ENCODE peak calls at places on chromosome 16, in ten cellular contexts. One of them, this sample, is unnamed.

GRCh38 chr16:90018297-90019200 is 707 bp downstream of the DBNDD1 start:
- DNase-seq in coronary artery: no peak
- DNase-seq in AG04450: no peak
- DNase-seq in IMR-90: no peak
- DNase-seq in heart left ventricle: no peak
- DNase-seq in right atrium auricular region: no peak
- DNase-seq in ascending aorta: no peak
- DNase-seq in A549: peak
- DNase-seq in A673: peak
- DNase-seq in neural progenitor cell: peak
- DNase-seq in this sample: no peak

GRCh38 chr16:8874388-8874787 is 5.6 kb upstream of the CARHSP1 start:
- DNase-seq in coronary artery: no peak
- DNase-seq in AG04450: no peak
- DNase-seq in IMR-90: no peak
- DNase-seq in heart left ventricle: no peak
- DNase-seq in right atrium auricular region: no peak
- DNase-seq in ascending aorta: no peak
- DNase-seq in A549: no peak
- DNase-seq in A673: no peak
- DNase-seq in neural progenitor cell: no peak
- DNase-seq in this sample: no peak

GRCh38 chr16:79895053-79895916 is 294.7 kb upstream of the MAF start:
- DNase-seq in coronary artery: no peak
- DNase-seq in AG04450: no peak
- DNase-seq in IMR-90: no peak
- DNase-seq in heart left ventricle: no peak
- DNase-seq in right atrium auricular region: no peak
- DNase-seq in ascending aorta: no peak
- DNase-seq in A549: no peak
- DNase-seq in A673: no peak
- DNase-seq in neural progenitor cell: no peak
- DNase-seq in this sample: no peak

GRCh38 chr16:795580-796229 is 4.8 kb downstream of the GNG13 start:
- DNase-seq in coronary artery: no peak
- DNase-seq in AG04450: no peak
- DNase-seq in IMR-90: no peak
- DNase-seq in heart left ventricle: no peak
- DNase-seq in right atrium auricular region: no peak
- DNase-seq in ascending aorta: no peak
- DNase-seq in A549: peak
- DNase-seq in A673: no peak
- DNase-seq in neural progenitor cell: no peak
- DNase-seq in this sample: peak

GRCh38 chr16:70381604-70382342 is 35.1 kb downstream of the DDX19A start:
- DNase-seq in coronary artery: no peak
- DNase-seq in AG04450: no peak
- DNase-seq in IMR-90: no peak
- DNase-seq in heart left ventricle: no peak
- DNase-seq in right atrium auricular region: no peak
- DNase-seq in ascending aorta: no peak
- DNase-seq in A549: no peak
- DNase-seq in A673: no peak
- DNase-seq in neural progenitor cell: no peak
- DNase-seq in this sample: no peak

GRCh38 chr16:47079883-47080282 is 63.9 kb downstream of the NETO2 start:
- DNase-seq in coronary artery: no peak
- DNase-seq in AG04450: no peak
- DNase-seq in IMR-90: no peak
- DNase-seq in heart left ventricle: no peak
- DNase-seq in right atrium auricular region: no peak
- DNase-seq in ascending aorta: no peak
- DNase-seq in A549: no peak
- DNase-seq in A673: no peak
- DNase-seq in neural progenitor cell: peak
- DNase-seq in this sample: no peak

GRCh38 chr16:7513429-7513828 is 180.8 kb downstream of the RBFOX1 start:
- DNase-seq in coronary artery: no peak
- DNase-seq in AG04450: no peak
- DNase-seq in IMR-90: no peak
- DNase-seq in heart left ventricle: no peak
- DNase-seq in right atrium auricular region: no peak
- DNase-seq in ascending aorta: no peak
- DNase-seq in A549: peak
- DNase-seq in A673: peak
- DNase-seq in neural progenitor cell: no peak
- DNase-seq in this sample: no peak

GRCh38 chr16:65770752-65771151 is 595.7 kb upstream of the CDH5 start:
- DNase-seq in coronary artery: no peak
- DNase-seq in AG04450: no peak
- DNase-seq in IMR-90: no peak
- DNase-seq in heart left ventricle: no peak
- DNase-seq in right atrium auricular region: no peak
- DNase-seq in ascending aorta: no peak
- DNase-seq in A549: no peak
- DNase-seq in A673: no peak
- DNase-seq in neural progenitor cell: no peak
- DNase-seq in this sample: no peak

GRCh38 chr16:19505600-19506303 is 16.1 kb downstream of the GDE1 start:
- DNase-seq in coronary artery: no peak
- DNase-seq in AG04450: no peak
- DNase-seq in IMR-90: peak
- DNase-seq in heart left ventricle: no peak
- DNase-seq in right atrium auricular region: no peak
- DNase-seq in ascending aorta: no peak
- DNase-seq in A549: no peak
- DNase-seq in A673: no peak
- DNase-seq in neural progenitor cell: no peak
- DNase-seq in this sample: no peak

GRCh38 chr16:31508706-31509523 is 724 bp upstream of the RUSF1 start:
- DNase-seq in coronary artery: no peak
- DNase-seq in AG04450: no peak
- DNase-seq in IMR-90: peak
- DNase-seq in heart left ventricle: no peak
- DNase-seq in right atrium auricular region: no peak
- DNase-seq in ascending aorta: no peak
- DNase-seq in A549: peak
- DNase-seq in A673: peak
- DNase-seq in neural progenitor cell: no peak
- DNase-seq in this sample: no peak

GRCh38 chr16:85927326-85927725 is 28.4 kb downstream of the IRF8 start:
- DNase-seq in coronary artery: no peak
- DNase-seq in AG04450: no peak
- DNase-seq in IMR-90: no peak
- DNase-seq in heart left ventricle: no peak
- DNase-seq in right atrium auricular region: no peak
- DNase-seq in ascending aorta: no peak
- DNase-seq in A549: no peak
- DNase-seq in A673: no peak
- DNase-seq in neural progenitor cell: no peak
- DNase-seq in this sample: no peak

GRCh38 chr16:89764711-89765201 is 43.4 kb downstream of the ZNF276 start:
- DNase-seq in coronary artery: no peak
- DNase-seq in AG04450: no peak
- DNase-seq in IMR-90: no peak
- DNase-seq in heart left ventricle: peak
- DNase-seq in right atrium auricular region: peak
- DNase-seq in ascending aorta: peak
- DNase-seq in A549: no peak
- DNase-seq in A673: no peak
- DNase-seq in neural progenitor cell: no peak
- DNase-seq in this sample: no peak

GRCh38 chr16:20568404-20568803 is 7.8 kb downstream of the ACSM2B start:
- DNase-seq in coronary artery: no peak
- DNase-seq in AG04450: no peak
- DNase-seq in IMR-90: no peak
- DNase-seq in heart left ventricle: no peak
- DNase-seq in right atrium auricular region: no peak
- DNase-seq in ascending aorta: no peak
- DNase-seq in A549: no peak
- DNase-seq in A673: no peak
- DNase-seq in neural progenitor cell: no peak
- DNase-seq in this sample: no peak

GRCh38 chr16:4273858-4274291 is 1.1 kb upstream of the TFAP4 start:
- DNase-seq in coronary artery: no peak
- DNase-seq in AG04450: no peak
- DNase-seq in IMR-90: peak
- DNase-seq in heart left ventricle: peak
- DNase-seq in right atrium auricular region: peak
- DNase-seq in ascending aorta: peak
- DNase-seq in A549: peak
- DNase-seq in A673: peak
- DNase-seq in neural progenitor cell: peak
- DNase-seq in this sample: no peak

GRCh38 chr16:85998868-85999729 is 100.1 kb downstream of the IRF8 start:
- DNase-seq in coronary artery: peak
- DNase-seq in AG04450: no peak
- DNase-seq in IMR-90: no peak
- DNase-seq in heart left ventricle: no peak
- DNase-seq in right atrium auricular region: no peak
- DNase-seq in ascending aorta: peak
- DNase-seq in A549: no peak
- DNase-seq in A673: no peak
- DNase-seq in neural progenitor cell: no peak
- DNase-seq in this sample: no peak

GRCh38 chr16:50067290-50067853 is 1.6 kb downstream of the HEATR3 start:
- DNase-seq in coronary artery: no peak
- DNase-seq in AG04450: peak
- DNase-seq in IMR-90: peak
- DNase-seq in heart left ventricle: peak
- DNase-seq in right atrium auricular region: no peak
- DNase-seq in ascending aorta: no peak
- DNase-seq in A549: peak
- DNase-seq in A673: peak
- DNase-seq in neural progenitor cell: peak
- DNase-seq in this sample: no peak

GRCh38 chr16:5422047-5422446 is 324.5 kb upstream of the EEF2KMT start:
- DNase-seq in coronary artery: no peak
- DNase-seq in AG04450: no peak
- DNase-seq in IMR-90: no peak
- DNase-seq in heart left ventricle: no peak
- DNase-seq in right atrium auricular region: no peak
- DNase-seq in ascending aorta: no peak
- DNase-seq in A549: no peak
- DNase-seq in A673: no peak
- DNase-seq in neural progenitor cell: no peak
- DNase-seq in this sample: no peak

GRCh38 chr16:30956601-30957455 is 726 bp upstream of the SETD1A start:
- DNase-seq in coronary artery: peak
- DNase-seq in AG04450: no peak
- DNase-seq in IMR-90: peak
- DNase-seq in heart left ventricle: peak
- DNase-seq in right atrium auricular region: peak
- DNase-seq in ascending aorta: peak
- DNase-seq in A549: peak
- DNase-seq in A673: peak
- DNase-seq in neural progenitor cell: peak
- DNase-seq in this sample: peak

DNA sequence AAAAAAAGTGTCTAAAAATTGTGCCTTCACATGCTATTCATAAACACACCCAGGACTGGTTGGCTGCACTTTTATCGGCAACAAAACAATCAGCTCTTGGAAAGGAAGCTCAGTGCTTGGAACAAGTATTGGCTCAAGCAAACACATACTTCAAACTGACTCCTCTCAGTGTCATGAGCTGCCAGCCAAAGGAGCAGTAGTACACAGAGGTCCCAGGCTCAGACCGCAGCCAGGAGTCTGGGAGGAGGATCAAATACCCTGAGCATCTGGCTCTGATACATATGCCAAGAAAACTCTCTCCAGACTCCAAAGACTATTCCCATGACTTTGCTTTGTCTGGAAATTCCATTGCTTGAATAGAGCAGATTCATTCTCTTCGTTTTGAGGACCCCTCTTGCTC is 501.7 kb upstream of the PSMD7 start:
- DNase-seq in coronary artery: no peak
- DNase-seq in AG04450: no peak
- DNase-seq in IMR-90: no peak
- DNase-seq in heart left ventricle: peak
- DNase-seq in right atrium auricular region: peak
- DNase-seq in ascending aorta: no peak
- DNase-seq in A549: no peak
- DNase-seq in A673: no peak
- DNase-seq in neural progenitor cell: no peak
- DNase-seq in this sample: no peak
- H3K27ac ChIP-seq in coronary artery: peak
- H3K27ac ChIP-seq in AG04450: peak
- H3K27ac ChIP-seq in IMR-90: no peak
- H3K27ac ChIP-seq in heart left ventricle: peak
- H3K27ac ChIP-seq in right atrium auricular region: peak
- H3K27ac ChIP-seq in ascending aorta: peak
- H3K27ac ChIP-seq in A549: no peak
- H3K27ac ChIP-seq in A673: no peak
- H3K27ac ChIP-seq in neural progenitor cell: no peak
- H3K27ac ChIP-seq in this sample: no peak

GRCh38 chr16:16122264-16122663 is 101.0 kb downstream of the ABCC6 start:
- DNase-seq in coronary artery: no peak
- DNase-seq in AG04450: no peak
- DNase-seq in IMR-90: no peak
- DNase-seq in heart left ventricle: no peak
- DNase-seq in right atrium auricular region: no peak
- DNase-seq in ascending aorta: no peak
- DNase-seq in A549: no peak
- DNase-seq in A673: no peak
- DNase-seq in neural progenitor cell: no peak
- DNase-seq in this sample: no peak
- H3K27ac ChIP-seq in coronary artery: no peak
- H3K27ac ChIP-seq in AG04450: no peak
- H3K27ac ChIP-seq in IMR-90: no peak
- H3K27ac ChIP-seq in heart left ventricle: no peak
- H3K27ac ChIP-seq in right atrium auricular region: no peak
- H3K27ac ChIP-seq in ascending aorta: no peak
- H3K27ac ChIP-seq in A549: no peak
- H3K27ac ChIP-seq in A673: no peak
- H3K27ac ChIP-seq in neural progenitor cell: no peak
- H3K27ac ChIP-seq in this sample: no peak

DNA sequence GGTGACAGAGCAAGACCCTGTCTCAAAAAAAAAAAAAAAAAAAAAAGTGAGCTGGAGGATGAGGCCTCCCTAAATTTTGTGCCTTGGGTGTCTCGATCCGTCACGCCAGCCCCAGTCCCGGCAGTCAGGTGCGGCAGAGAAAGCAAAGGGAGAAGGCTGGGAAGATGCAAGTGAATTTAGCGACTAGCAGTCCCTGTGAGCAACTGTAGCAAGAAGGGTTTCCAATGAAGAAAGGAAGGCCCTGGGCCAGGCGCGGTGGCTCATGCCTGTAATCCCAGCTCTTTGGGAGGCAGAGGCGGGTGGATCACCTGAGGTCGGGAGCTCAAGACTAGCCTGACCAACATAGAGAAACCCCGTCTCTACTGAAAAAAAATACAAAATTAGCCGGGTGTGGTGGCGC is 2.0 kb upstream of the QPRT start:
- DNase-seq in coronary artery: no peak
- DNase-seq in AG04450: no peak
- DNase-seq in IMR-90: no peak
- DNase-seq in heart left ventricle: no peak
- DNase-seq in right atrium auricular region: no peak
- DNase-seq in ascending aorta: no peak
- DNase-seq in A549: no peak
- DNase-seq in A673: no peak
- DNase-seq in neural progenitor cell: no peak
- DNase-seq in this sample: no peak
- H3K27ac ChIP-seq in coronary artery: no peak
- H3K27ac ChIP-seq in AG04450: no peak
- H3K27ac ChIP-seq in IMR-90: no peak
- H3K27ac ChIP-seq in heart left ventricle: no peak
- H3K27ac ChIP-seq in right atrium auricular region: no peak
- H3K27ac ChIP-seq in ascending aorta: no peak
- H3K27ac ChIP-seq in A549: no peak
- H3K27ac ChIP-seq in A673: no peak
- H3K27ac ChIP-seq in neural progenitor cell: no peak
- H3K27ac ChIP-seq in this sample: no peak

GRCh38 chr16:57341441-57342303 is 16.9 kb upstream of the CCL22 start:
- DNase-seq in coronary artery: no peak
- DNase-seq in AG04450: peak
- DNase-seq in IMR-90: peak
- DNase-seq in heart left ventricle: no peak
- DNase-seq in right atrium auricular region: no peak
- DNase-seq in ascending aorta: no peak
- DNase-seq in A549: peak
- DNase-seq in A673: peak
- DNase-seq in neural progenitor cell: no peak
- DNase-seq in this sample: peak
- H3K27ac ChIP-seq in coronary artery: no peak
- H3K27ac ChIP-seq in AG04450: no peak
- H3K27ac ChIP-seq in IMR-90: no peak
- H3K27ac ChIP-seq in heart left ventricle: no peak
- H3K27ac ChIP-seq in right atrium auricular region: no peak
- H3K27ac ChIP-seq in ascending aorta: no peak
- H3K27ac ChIP-seq in A549: peak
- H3K27ac ChIP-seq in A673: no peak
- H3K27ac ChIP-seq in neural progenitor cell: no peak
- H3K27ac ChIP-seq in this sample: peak

This sample was measured in epithelial cell of prostate.